ENCODE peak calls at places on chromosomes 7 and 10, in six cellular contexts. One of them, this sample, is unnamed.

GRCh38 chr7:50718876-50719275 is 63.8 kb downstream of the GRB10 start:
- DNase-seq in A549: no peak
- DNase-seq in psoas muscle: no peak
- DNase-seq in H9: no peak
- DNase-seq in uterus: no peak
- DNase-seq in left ventricle myocardium inferior: no peak
- DNase-seq in this sample: no peak

GRCh38 chr7:40455485-40455884 is 320.7 kb downstream of the SUGCT start:
- DNase-seq in A549: no peak
- DNase-seq in uterus: no peak
- DNase-seq in H9: no peak
- DNase-seq in psoas muscle: no peak
- DNase-seq in left ventricle myocardium inferior: no peak
- DNase-seq in this sample: no peak

GRCh38 chr10:110455440-110455839 is 42.3 kb upstream of the DUSP5 start:
- DNase-seq in H9: no peak
- DNase-seq in left ventricle myocardium inferior: no peak
- DNase-seq in uterus: no peak
- DNase-seq in psoas muscle: no peak
- DNase-seq in A549: no peak
- DNase-seq in this sample: no peak

GRCh38 chr10:114940735-114941134 is 2.7 kb downstream of the TRUB1 start:
- DNase-seq in A549: no peak
- DNase-seq in psoas muscle: no peak
- DNase-seq in uterus: no peak
- DNase-seq in H9: no peak
- DNase-seq in left ventricle myocardium inferior: no peak
- DNase-seq in this sample: no peak

GRCh38 chr7:117871778-117872538 is 1.3 kb downstream of the CTTNBP2 start:
- DNase-seq in uterus: peak; percentile 65
- DNase-seq in A549: no peak
- DNase-seq in H9: peak; percentile 69
- DNase-seq in left ventricle myocardium inferior: peak; percentile 17
- DNase-seq in psoas muscle: peak; percentile 20
- DNase-seq in this sample: no peak

GRCh38 chr7:114527589-114527988 is 113.0 kb downstream of the FOXP2 start:
- DNase-seq in left ventricle myocardium inferior: no peak
- DNase-seq in A549: no peak
- DNase-seq in psoas muscle: no peak
- DNase-seq in H9: no peak
- DNase-seq in uterus: no peak
- DNase-seq in this sample: no peak

GRCh38 chr10:1978593-1978992 is 241.3 kb upstream of the ADARB2 start:
- DNase-seq in H9: no peak
- DNase-seq in left ventricle myocardium inferior: no peak
- DNase-seq in psoas muscle: no peak
- DNase-seq in uterus: no peak
- DNase-seq in A549: no peak
- DNase-seq in this sample: no peak

GRCh38 chr7:24395512-24395911 is 111.5 kb downstream of the NPY start:
- DNase-seq in uterus: no peak
- DNase-seq in H9: no peak
- DNase-seq in left ventricle myocardium inferior: no peak
- DNase-seq in A549: no peak
- DNase-seq in psoas muscle: no peak
- DNase-seq in this sample: no peak

GRCh38 chr7:35365523-35365922 is 111.6 kb upstream of the TBX20 start:
- DNase-seq in psoas muscle: no peak
- DNase-seq in left ventricle myocardium inferior: no peak
- DNase-seq in H9: no peak
- DNase-seq in uterus: no peak
- DNase-seq in A549: no peak
- DNase-seq in this sample: no peak
- H3K27ac ChIP-seq in psoas muscle: no peak overlapping the region
- H3K27ac ChIP-seq in left ventricle myocardium inferior: no peak overlapping the region
- H3K27ac ChIP-seq in H9: no peak overlapping the region
- H3K27ac ChIP-seq in uterus: no peak overlapping the region
- H3K27ac ChIP-seq in A549: no peak overlapping the region
- H3K27ac ChIP-seq in this sample: no peak overlapping the region

DNA sequence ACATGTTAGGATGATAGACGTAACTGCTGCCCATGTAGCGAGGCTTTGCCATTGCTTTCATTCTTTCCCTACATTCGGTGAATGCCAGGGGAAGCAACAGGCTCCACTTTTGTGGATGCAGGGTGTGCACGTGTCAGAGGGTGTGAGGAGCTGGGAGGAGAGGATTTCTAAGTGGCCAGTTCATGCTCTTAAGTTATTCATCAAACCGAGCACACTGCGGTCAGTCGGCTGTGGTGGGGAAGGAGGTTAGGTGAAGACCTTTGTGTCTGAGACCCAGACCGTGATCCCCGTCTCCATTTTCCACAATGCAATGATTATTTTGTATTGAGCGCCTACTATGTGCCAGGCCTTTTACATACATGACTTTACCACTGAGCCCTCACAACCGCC is 438.6 kb upstream of the GALNT17 start:
- DNase-seq in psoas muscle: peak; percentile 30
- DNase-seq in uterus: no peak
- DNase-seq in A549: peak; percentile 11
- DNase-seq in H9: no peak
- DNase-seq in left ventricle myocardium inferior: no peak
- DNase-seq in this sample: peak; percentile 69
- H3K9me3 ChIP-seq in psoas muscle: no peaks in the 10 kb centered on the region
- H3K9me3 ChIP-seq in uterus: no peaks in the 10 kb centered on the region
- H3K9me3 ChIP-seq in A549: no peaks in the 10 kb centered on the region
- H3K9me3 ChIP-seq in H9: no peaks in the 10 kb centered on the region
- H3K9me3 ChIP-seq in left ventricle myocardium inferior: no peaks in the 10 kb centered on the region
- H3K9me3 ChIP-seq in this sample: no peaks in the 10 kb centered on the region

GRCh38 chr10:70162892-70163201 is 7.5 kb downstream of the SAR1A start:
- DNase-seq in psoas muscle: no peak
- DNase-seq in uterus: no peak
- DNase-seq in left ventricle myocardium inferior: no peak
- DNase-seq in A549: no peak
- DNase-seq in H9: no peak
- DNase-seq in this sample: no peak

GRCh38 chr10:70162157-70162891 is 8.0 kb downstream of the SAR1A start:
- DNase-seq in psoas muscle: no peak
- DNase-seq in A549: no peak
- DNase-seq in left ventricle myocardium inferior: no peak
- DNase-seq in H9: no peak
- DNase-seq in uterus: no peak
- DNase-seq in this sample: no peak

GRCh38 chr10:70163448-70163847 is 6.9 kb downstream of the SAR1A start:
- DNase-seq in A549: no peak
- DNase-seq in psoas muscle: no peak
- DNase-seq in H9: no peak
- DNase-seq in uterus: no peak
- DNase-seq in left ventricle myocardium inferior: no peak
- DNase-seq in this sample: no peak

GRCh38 chr10:70166394-70166793 is 3.9 kb downstream of the SAR1A start:
- DNase-seq in A549: no peak
- DNase-seq in psoas muscle: no peak
- DNase-seq in H9: no peak
- DNase-seq in uterus: no peak
- DNase-seq in left ventricle myocardium inferior: no peak
- DNase-seq in this sample: no peak

GRCh38 chr10:70164179-70164578 is 6.1 kb downstream of the SAR1A start:
- DNase-seq in A549: no peak
- DNase-seq in left ventricle myocardium inferior: no peak
- DNase-seq in psoas muscle: no peak
- DNase-seq in uterus: no peak
- DNase-seq in H9: no peak
- DNase-seq in this sample: no peak
- H3K4me1 ChIP-seq in A549: peaks cover 49% of the 10 kb centered on the region
- H3K4me1 ChIP-seq in left ventricle myocardium inferior: peaks cover 86% of the 10 kb centered on the region
- H3K4me1 ChIP-seq in psoas muscle: peaks cover 66% of the 10 kb centered on the region
- H3K4me1 ChIP-seq in uterus: peaks cover 6% of the 10 kb centered on the region
- H3K4me1 ChIP-seq in H9: no peaks in the 10 kb centered on the region
- H3K4me1 ChIP-seq in this sample: peaks cover 63% of the 10 kb centered on the region

GRCh38 chr7:36207451-36208291 is 54.6 kb downstream of the EEPD1 start:
- DNase-seq in A549: peak; percentile 90
- DNase-seq in H9: no peak
- DNase-seq in uterus: peak; percentile 31
- DNase-seq in psoas muscle: peak; percentile 79
- DNase-seq in left ventricle myocardium inferior: peak; percentile 54
- DNase-seq in this sample: no peak
- H3K27ac ChIP-seq in A549: peak overlapping the region; percentile 88
- H3K27ac ChIP-seq in H9: no peak overlapping the region
- H3K27ac ChIP-seq in uterus: no peak overlapping the region
- H3K27ac ChIP-seq in psoas muscle: peak overlapping the region; percentile 79
- H3K27ac ChIP-seq in left ventricle myocardium inferior: peak overlapping the region; percentile 35
- H3K27ac ChIP-seq in this sample: no peak overlapping the region